ENCODE peak calls at places on chromosome 2, in ten cellular contexts. N is HCT116, T is AG09309, W is stomach, J is lower lobe of right lung, L is fibroblast of mammary gland, K is upper lobe of right lung, E is thyroid gland, F is suprapubic skin, D is fibroblast of lung. H is an unnamed sample.
A peak's percentile ranks its signal among the peaks of the same experiment; 100 is the strongest.

GRCh38 chr2:88307817-88308216 is 137.7 kb downstream of the THNSL2 start:
- DNase-seq in N (peak; percentile 51), T (no peak), W (no peak), J (no peak), L (peak; percentile 3), K (no peak), E (no peak), F (no peak), D (no peak), H (no peak)

GRCh38 chr2:242069018-242069417 is 199.5 kb downstream of the RTP5 start:
- DNase-seq in N (no peak), T (no peak), W (no peak), J (no peak), L (no peak), K (no peak), E (no peak), F (no peak), D (no peak), H (no peak)

GRCh38 chr2:138023298-138023697 is 59.0 kb downstream of the HNMT start:
- DNase-seq in N (no peak), T (no peak), W (no peak), J (no peak), L (no peak), K (no peak), E (no peak), F (no peak), D (peak; percentile 79), H (no peak)

GRCh38 chr2:157868993-157869392 is 7.1 kb downstream of the ACVR1 start:
- DNase-seq in N (no peak), T (no peak), W (no peak), J (no peak), L (peak; percentile 57), K (no peak), E (no peak), F (no peak), D (peak; percentile 39), H (no peak)

GRCh38 chr2:202361133-202361532 is 15.0 kb upstream of the BMPR2 start:
- DNase-seq in N (no peak), T (no peak), W (no peak), J (no peak), L (peak; percentile 76), K (no peak), E (no peak), F (no peak), D (no peak), H (no peak)

GRCh38 chr2:101900375-101900774 is 91.4 kb upstream of the IL1R2 start:
- DNase-seq in N (no peak), T (no peak), W (no peak), J (no peak), L (no peak), K (no peak), E (no peak), F (no peak), D (no peak), H (no peak)

GRCh38 chr2:175823291-175824073 is 178.6 kb downstream of the LNPK start:
- DNase-seq in N (no peak), T (no peak), W (no peak), J (no peak), L (peak; percentile 38), K (no peak), E (no peak), F (no peak), D (peak; percentile 72), H (no peak)

GRCh38 chr2:71347517-71347916 is 15.9 kb downstream of the ZNF638 start:
- DNase-seq in N (no peak), T (no peak), W (no peak), J (no peak), L (peak; percentile 22), K (no peak), E (no peak), F (no peak), D (peak; percentile 18), H (no peak)

GRCh38 chr2:210337159-210337558 is 22.2 kb upstream of the MYL1 start:
- DNase-seq in N (no peak), T (no peak), W (no peak), J (no peak), L (no peak), K (no peak), E (no peak), F (no peak), D (no peak), H (no peak)

GRCh38 chr2:153543639-153544071 is 65.1 kb upstream of the RPRM start:
- DNase-seq in N (no peak), T (no peak), W (no peak), J (no peak), L (no peak), K (no peak), E (no peak), F (no peak), D (no peak), H (no peak)

DNA sequence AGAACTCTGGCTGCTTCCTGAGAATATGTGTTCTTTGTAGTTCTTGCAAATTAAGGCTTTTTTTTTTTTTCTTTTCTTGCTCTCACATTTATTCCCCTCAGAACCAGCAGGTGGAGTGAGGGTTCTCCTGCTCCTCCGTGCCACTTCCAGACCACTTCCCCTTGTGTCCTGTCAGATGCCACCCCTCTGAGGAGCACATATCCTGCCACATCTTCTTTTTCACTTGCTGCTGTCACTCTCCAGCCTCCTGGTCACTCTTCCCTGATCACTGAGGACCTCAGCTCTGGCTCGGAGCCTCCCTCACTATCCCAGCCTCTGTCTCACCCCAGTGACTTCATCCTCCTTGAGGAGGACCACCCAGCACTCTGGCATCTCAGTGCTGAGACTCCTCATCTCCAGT is 100.5 kb downstream of the TACR1 start:
- DNase-seq in N (no peak), T (peak; percentile 16), W (no peak), J (no peak), L (peak; percentile 54), K (no peak), E (no peak), F (no peak), D (peak; percentile 42), H (no peak)
- TF ChIP-seq CTCF in N (peak; percentile 52), T (peak; percentile 62), W (no peak), J (peak; percentile 32), L (peak; percentile 63), K (peak; percentile 26), E (no peak), F (peak; percentile 14), D (peak; percentile 36), H (peak; percentile 64)

GRCh38 chr2:155518094-155518493 is 814.4 kb downstream of the NR4A2 start:
- DNase-seq in N (no peak), T (no peak), W (no peak), J (no peak), L (no peak), K (no peak), E (no peak), F (no peak), D (no peak), H (no peak)

GRCh38 chr2:155517362-155517761 is 815.2 kb downstream of the NR4A2 start:
- DNase-seq in N (no peak), T (no peak), W (no peak), J (no peak), L (no peak), K (no peak), E (no peak), F (no peak), D (no peak), H (no peak)

DNA sequence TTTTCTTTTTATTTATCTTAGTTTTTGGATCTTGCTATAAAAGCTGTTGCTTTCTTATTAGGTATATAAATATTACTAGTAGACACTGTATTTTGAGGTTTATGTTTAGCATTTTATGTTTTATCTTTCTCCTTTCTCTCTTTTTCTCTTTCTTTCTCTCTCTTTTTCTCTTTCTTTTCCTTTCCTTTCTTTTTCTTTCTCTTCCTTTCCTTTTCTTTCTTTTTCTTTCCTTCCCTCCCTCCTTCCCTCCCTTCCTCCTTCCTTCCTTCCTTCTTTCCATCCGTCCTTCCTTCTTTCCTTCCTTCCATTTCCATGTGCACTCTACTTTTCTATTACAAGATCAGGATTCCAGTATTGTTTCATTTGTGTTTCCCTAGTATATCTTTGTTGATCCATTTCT is 814.8 kb downstream of the KCNJ3 start:
- DNase-seq in N (no peak), T (no peak), W (no peak), J (no peak), L (no peak), K (no peak), E (no peak), F (no peak), D (no peak), H (no peak)
- TF ChIP-seq CTCF in N (no peak), T (no peak), W (no peak), J (no peak), L (no peak), K (no peak), E (no peak), F (no peak), D (no peak), H (no peak)

GRCh38 chr2:73175663-73176204 is 26.6 kb upstream of the NOTO start:
- DNase-seq in N (no peak), T (no peak), W (peak; percentile 93), J (peak; percentile 89), L (peak; percentile 45), K (peak; percentile 90), E (peak; percentile 88), F (peak; percentile 84), D (peak; percentile 72), H (peak; percentile 79)

GRCh38 chr2:73174941-73175662 is 27.3 kb upstream of the NOTO start:
- DNase-seq in N (no peak), T (no peak), W (no peak), J (no peak), L (no peak), K (no peak), E (no peak), F (no peak), D (no peak), H (no peak)

GRCh38 chr2:73176881-73177644 is 25.3 kb upstream of the NOTO start:
- DNase-seq in N (peak; percentile 57), T (peak; percentile 24), W (peak; percentile 93), J (peak; percentile 94), L (peak; percentile 72), K (peak; percentile 95), E (peak; percentile 92), F (peak; percentile 94), D (peak; percentile 69), H (peak; percentile 96)

GRCh38 chr2:73176205-73176880 is 26.0 kb upstream of the NOTO start:
- DNase-seq in N (no peak), T (no peak), W (peak; percentile 36), J (no peak), L (no peak), K (no peak), E (peak; percentile 41), F (no peak), D (no peak), H (no peak)

DNA sequence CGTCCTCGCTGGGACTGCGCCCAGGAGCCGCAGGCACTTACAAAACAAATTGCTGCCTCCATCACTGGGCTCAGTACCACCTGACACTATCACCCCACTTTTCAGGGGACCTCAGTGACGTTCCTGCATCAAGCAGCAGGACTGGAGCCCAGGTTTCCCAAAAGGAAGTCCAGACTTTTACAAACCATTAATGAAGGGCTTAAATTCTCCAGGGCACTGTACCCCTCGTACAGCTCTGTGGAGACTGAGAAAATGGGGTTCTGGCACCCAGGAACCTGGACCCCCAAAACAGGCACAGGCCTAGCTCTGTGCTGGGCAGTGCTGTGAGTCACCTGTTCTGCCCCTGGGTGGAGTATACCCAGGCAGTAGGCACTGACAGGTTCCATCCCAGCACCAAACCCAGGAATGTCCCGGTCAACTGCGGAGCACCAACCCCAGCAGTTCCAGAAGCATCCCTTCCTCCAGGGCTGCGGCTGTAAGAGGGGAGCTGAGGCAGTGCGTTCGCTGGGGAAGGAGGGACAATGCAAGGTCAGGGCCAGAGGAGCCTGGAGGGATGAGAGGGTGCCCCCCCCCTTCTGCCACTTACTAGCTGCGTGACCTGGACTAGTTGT is 24.6 kb upstream of the NOTO start:
- DNase-seq in N (no peak), T (no peak), W (no peak), J (no peak), L (no peak), K (no peak), E (no peak), F (no peak), D (no peak), H (no peak)
- TF ChIP-seq CTCF in N (no peak), T (no peak), W (no peak), J (peak; percentile 4), L (no peak), K (no peak), E (no peak), F (no peak), D (no peak), H (no peak)

GRCh38 chr2:238857929-238858328 is 10.0 kb downstream of the TWIST2 start:
- DNase-seq in N (no peak), T (no peak), W (no peak), J (no peak), L (no peak), K (no peak), E (no peak), F (no peak), D (no peak), H (no peak)
- TF ChIP-seq CTCF in N (no peak), T (no peak), W (no peak), J (no peak), L (no peak), K (no peak), E (no peak), F (no peak), D (no peak), H (no peak)